ENCODE peak calls at places on chromosomes 7 and 10, in four cellular contexts. P, D, A and V are unnamed samples.

GRCh38 chr7:143436539-143436938 is 6.7 kb upstream of the TAS2R60 start:
- DNase-seq in P (no peak), D (no peak), A (no peak), V (no peak)

GRCh38 chr7:129273936-129274335 is 49.1 kb downstream of the AHCYL2 start:
- DNase-seq in P (no peak), D (no peak), A (no peak), V (no peak)

GRCh38 chr10:98196985-98197384 is 62.5 kb downstream of the R3HCC1L start:
- DNase-seq in P (no peak), D (no peak), A (no peak), V (no peak)

GRCh38 chr10:105239311-105240215 is 598.5 kb downstream of the SORCS3 start:
- DNase-seq in P (no peak), D (no peak), A (no peak), V (no peak)

GRCh38 chr7:80216996-80217842 is 82.6 kb downstream of the GNAI1 start:
- DNase-seq in P (no peak), D (no peak), A (no peak), V (no peak)

GRCh38 chr10:92627845-92628480 is 35.0 kb downstream of the KIF11 start:
- DNase-seq in P (no peak), D (no peak), A (no peak), V (no peak)

GRCh38 chr10:33217854-33218253 is 116.6 kb downstream of the NRP1 start:
- DNase-seq in P (no peak), D (no peak), A (no peak), V (no peak)

GRCh38 chr10:59057350-59057749 is 119.1 kb upstream of the PHYHIPL start:
- DNase-seq in P (no peak), D (no peak), A (no peak), V (no peak)

GRCh38 chr10:44033008-44033407 is 351.9 kb downstream of the CXCL12 start:
- DNase-seq in P (no peak), D (no peak), A (no peak), V (no peak)

GRCh38 chr7:129089521-129090212 is 34.8 kb upstream of the TNPO3 start:
- DNase-seq in P (no peak), D (no peak), A (no peak), V (no peak)

GRCh38 chr10:30736685-30737232 is 107.2 kb upstream of the LYZL2 start:
- DNase-seq in P (no peak), D (no peak), A (no peak), V (no peak)

GRCh38 chr7:16669581-16669980 is 23.6 kb downstream of the BZW2 start:
- DNase-seq in P (no peak), D (no peak), A (no peak), V (no peak)

GRCh38 chr7:50812847-50813475 is 30.3 kb upstream of the GRB10 start:
- DNase-seq in P (peak; percentile 72), D (no peak), A (peak; percentile 90), V (no peak)

GRCh38 chr10:75303045-75303777 is 67.5 kb upstream of the COMTD1 start:
- DNase-seq in P (no peak), D (no peak), A (no peak), V (no peak)

GRCh38 chr10:49134327-49134726 is 506 bp upstream of the FAM170B start:
- DNase-seq in P (no peak), D (no peak), A (no peak), V (no peak)

GRCh38 chr7:27185013-27185707 is at the start of gene HOXA11:
- DNase-seq in P (no peak), D (peak; percentile 33), A (no peak), V (no peak)

GRCh38 chr7:47078241-47078640 is 503.7 kb downstream of the TNS3 start:
- DNase-seq in P (no peak), D (no peak), A (no peak), V (no peak)

GRCh38 chr7:55050286-55050685 is 31.5 kb downstream of the EGFR start:
- DNase-seq in P (no peak), D (no peak), A (no peak), V (no peak)
- TF ChIP-seq CTCF in P (no peak), D (no peak), A (no peak), V (no peak)

GRCh38 chr10:73873163-73873842 is 1.1 kb downstream of the CAMK2G start:
- DNase-seq in P (no peak), D (no peak), A (no peak), V (no peak)
- TF ChIP-seq CTCF in P (no peak), D (no peak), A (no peak), V (no peak)

GRCh38 chr7:88357794-88358533 is 51.3 kb upstream of the STEAP4 start:
- DNase-seq in P (no peak), D (no peak), A (no peak), V (no peak)
- TF ChIP-seq CTCF in P (peak; percentile 46), D (no peak), A (peak; percentile 67), V (peak; percentile 54)

GRCh38 chr7:123208793-123209192 is 9.0 kb upstream of the SLC13A1 start:
- DNase-seq in P (no peak), D (no peak), A (no peak), V (no peak)
- TF ChIP-seq CTCF in P (no peak), D (no peak), A (peak; percentile 33), V (peak; percentile 57)

GRCh38 chr7:41319601-41320000 is 383.3 kb downstream of the INHBA start:
- DNase-seq in P (no peak), D (no peak), A (no peak), V (no peak)

GRCh38 chr7:41316410-41316809 is 386.5 kb downstream of the INHBA start:
- DNase-seq in P (no peak), D (no peak), A (no peak), V (no peak)

GRCh38 chr7:41313171-41313570 is 389.7 kb downstream of the INHBA start:
- DNase-seq in P (no peak), D (no peak), A (no peak), V (no peak)

GRCh38 chr7:41312235-41312634 is 390.7 kb downstream of the INHBA start:
- DNase-seq in P (no peak), D (no peak), A (no peak), V (no peak)

DNA sequence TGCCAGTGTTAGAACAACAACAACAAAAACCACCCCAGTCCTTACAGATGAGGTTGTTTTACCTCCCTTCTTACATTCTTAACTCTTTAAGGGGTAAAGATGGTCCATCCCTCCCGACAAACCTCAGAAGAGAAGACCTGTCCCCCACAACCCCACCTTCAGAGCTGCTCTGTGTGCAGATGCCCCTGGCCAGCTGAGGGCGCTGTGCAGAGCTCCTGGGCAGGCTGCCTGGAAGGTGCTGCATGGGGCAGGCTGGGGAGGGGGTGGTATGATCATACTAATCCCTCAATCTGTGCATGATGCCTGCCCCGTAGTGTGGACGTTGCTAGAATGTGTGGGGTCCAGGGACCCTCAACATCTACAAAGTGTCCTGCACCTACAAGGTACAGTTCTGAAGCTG is 387.1 kb downstream of the INHBA start:
- DNase-seq in P (no peak), D (no peak), A (no peak), V (no peak)
- TF ChIP-seq CTCF in P (no peak), D (no peak), A (no peak), V (no peak)

GRCh38 chr7:105875505-105875904 is 894 bp downstream of the ATXN7L1 start:
- DNase-seq in P (no peak), D (no peak), A (no peak), V (no peak)

GRCh38 chr7:105877736-105878135 is 1.3 kb upstream of the ATXN7L1 start:
- DNase-seq in P (no peak), D (no peak), A (no peak), V (no peak)

GRCh38 chr7:105876091-105876963 is at the start of gene ATXN7L1:
- DNase-seq in P (peak; percentile 94), D (peak; percentile 91), A (peak; percentile 96), V (peak; percentile 91)

GRCh38 chr7:105878746-105879605 is 2.6 kb upstream of the ATXN7L1 start:
- DNase-seq in P (no peak), D (no peak), A (no peak), V (no peak)

DNA sequence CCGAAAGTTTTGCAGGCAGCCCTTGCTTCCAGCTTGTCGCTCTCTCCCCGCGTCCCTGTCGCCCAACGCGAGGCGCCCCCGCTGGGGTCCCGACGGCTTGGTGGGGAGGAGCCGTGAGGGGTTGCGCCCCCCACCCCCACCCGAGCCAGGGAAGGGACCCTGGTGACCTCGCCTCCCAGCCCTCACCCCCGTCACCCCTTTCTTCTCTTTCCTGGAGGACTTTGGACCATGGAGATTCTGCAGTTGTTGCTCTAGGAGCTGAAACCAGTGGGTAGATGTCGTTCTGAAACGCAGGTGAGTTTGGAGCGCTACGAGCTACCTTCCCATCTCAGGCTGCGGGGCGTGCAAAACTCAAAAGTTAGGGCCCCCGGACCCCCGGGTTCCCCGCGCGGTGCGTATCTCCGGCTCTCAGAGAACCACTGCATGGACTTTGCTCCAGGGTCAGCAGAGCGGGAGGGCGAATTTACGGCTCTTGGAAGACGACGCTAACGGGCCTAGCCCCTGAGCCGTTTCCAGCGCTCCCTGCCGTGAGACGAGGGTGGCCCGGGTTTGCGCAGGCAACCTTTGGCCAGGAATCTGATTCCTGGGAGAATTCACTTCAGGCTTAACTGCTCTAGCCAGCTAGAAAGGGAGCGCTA is 684 bp upstream of the ATXN7L1 start:
- DNase-seq in P (peak; percentile 48), D (peak; percentile 38), A (peak; percentile 45), V (peak; percentile 36)
- TF ChIP-seq CTCF in P (no peak), D (no peak), A (no peak), V (no peak)

GRCh38 chr10:28137907-28138880 is 139.3 kb upstream of the ODAD2 start:
- DNase-seq in P (no peak), D (no peak), A (no peak), V (no peak)

GRCh38 chr10:28130267-28130666 is 131.4 kb upstream of the ODAD2 start:
- DNase-seq in P (no peak), D (no peak), A (no peak), V (no peak)

GRCh38 chr10:28139138-28139537 is 140.3 kb upstream of the ODAD2 start:
- DNase-seq in P (no peak), D (no peak), A (no peak), V (no peak)

GRCh38 chr10:28135258-28135657 is 136.4 kb upstream of the ODAD2 start:
- DNase-seq in P (no peak), D (no peak), A (no peak), V (no peak)
- TF ChIP-seq CTCF in P (no peak), D (no peak), A (no peak), V (no peak)

GRCh38 chr10:55668326-55668922 is 692.6 kb downstream of the ZWINT start:
- DNase-seq in P (no peak), D (no peak), A (no peak), V (no peak)
- TF ChIP-seq CTCF in P (no peak), D (no peak), A (no peak), V (peak; percentile 62)

DNA sequence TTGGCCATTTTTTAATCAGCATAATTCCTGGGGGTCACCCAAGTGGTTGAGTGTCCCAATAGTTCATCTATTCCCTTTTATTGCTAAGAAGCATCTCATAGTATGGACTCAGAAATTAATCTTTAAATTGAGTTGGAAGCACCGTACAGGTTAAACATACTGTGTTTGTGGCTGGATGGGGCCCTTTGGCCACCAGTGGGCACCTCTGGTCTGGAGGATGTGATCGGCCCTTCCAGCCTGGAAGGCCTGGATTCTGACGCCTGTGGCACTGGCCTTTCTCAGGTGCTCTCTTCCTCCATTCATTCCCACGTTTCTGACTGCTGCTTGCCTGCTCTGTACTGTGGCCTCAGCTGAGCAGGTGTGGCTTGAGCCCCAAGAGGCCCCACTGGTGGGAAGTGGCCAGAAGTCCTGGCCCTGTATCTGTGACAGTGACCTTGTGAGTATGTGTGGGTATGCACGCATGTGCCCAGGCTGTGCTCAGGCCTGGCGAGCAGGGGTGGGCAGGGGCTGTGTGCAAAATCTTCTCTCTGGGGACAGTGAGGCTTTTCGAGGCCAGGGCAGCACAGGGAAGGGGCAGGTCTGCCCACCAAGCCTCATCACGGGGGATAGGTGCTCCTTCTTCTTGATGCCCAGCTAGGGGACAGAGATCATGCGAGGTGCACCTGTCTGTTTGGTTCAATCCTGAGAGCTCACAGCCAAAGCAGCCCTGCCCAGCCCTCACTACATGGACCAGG is 30.1 kb downstream of the LDB3 start:
- DNase-seq in P (no peak), D (no peak), A (peak; percentile 30), V (no peak)
- TF ChIP-seq CTCF in P (no peak), D (no peak), A (no peak), V (no peak)